ENCODE peak calls at places on chromosomes 2 and 18, in six cellular contexts. V, U, X, L, M and Y are unnamed samples.

GRCh38 chr2:3633982-3634630 is 23.9 kb upstream of the ALLC start:
- DNase-seq in V (no peak), U (no peak), X (no peak), L (no peak), M (no peak), Y (no peak)

GRCh38 chr2:130370490-130370889 is 14.6 kb downstream of the PTPN18 start:
- DNase-seq in V (no peak), U (no peak), X (no peak), L (no peak), M (no peak), Y (no peak)

GRCh38 chr2:146246734-146247523 is 1597.9 kb upstream of the ACVR2A start:
- DNase-seq in V (no peak), U (no peak), X (no peak), L (no peak), M (no peak), Y (no peak)

GRCh38 chr2:168655207-168655606 is 147.2 kb upstream of the NOSTRIN start:
- DNase-seq in V (no peak), U (no peak), X (no peak), L (no peak), M (no peak), Y (no peak)

GRCh38 chr2:43270930-43271615 is 44.7 kb upstream of the ZFP36L2 start:
- DNase-seq in V (no peak), U (no peak), X (no peak), L (no peak), M (no peak), Y (no peak)

GRCh38 chr2:5132281-5132680 is 559.9 kb upstream of the SOX11 start:
- DNase-seq in V (no peak), U (no peak), X (no peak), L (no peak), M (no peak), Y (no peak)

GRCh38 chr2:29250977-29251376 is 135.8 kb downstream of the CLIP4 start:
- DNase-seq in V (no peak), U (no peak), X (no peak), L (peak), M (no peak), Y (no peak)

GRCh38 chr2:208373460-208374089 is 33.0 kb upstream of the PTH2R start:
- DNase-seq in V (no peak), U (peak), X (no peak), L (no peak), M (peak), Y (no peak)

GRCh38 chr18:42281124-42281523 is 326.1 kb downstream of the PIK3C3 start:
- DNase-seq in V (no peak), U (no peak), X (no peak), L (no peak), M (no peak), Y (no peak)

GRCh38 chr2:127105656-127106456 is 1.1 kb downstream of the BIN1 start:
- DNase-seq in V (no peak), U (peak), X (no peak), L (no peak), M (peak), Y (no peak)

GRCh38 chr2:201990069-201990468 is 43.6 kb upstream of the FZD7 start:
- DNase-seq in V (no peak), U (no peak), X (no peak), L (no peak), M (no peak), Y (no peak)

GRCh38 chr18:65498605-65499004 is 252.2 kb upstream of the CDH7 start:
- DNase-seq in V (no peak), U (no peak), X (no peak), L (no peak), M (no peak), Y (no peak)

GRCh38 chr2:12205086-12205485 is 458.7 kb downstream of the LPIN1 start:
- DNase-seq in V (no peak), U (no peak), X (no peak), L (no peak), M (no peak), Y (no peak)

GRCh38 chr2:143399679-143400078 is 270.5 kb downstream of the ARHGAP15 start:
- DNase-seq in V (no peak), U (no peak), X (no peak), L (no peak), M (peak), Y (no peak)

GRCh38 chr18:8833480-8833879 is 128.1 kb downstream of the MTCL1 start:
- DNase-seq in V (no peak), U (no peak), X (no peak), L (no peak), M (no peak), Y (no peak)

GRCh38 chr2:240288087-240288521 is 147.4 kb upstream of the GPC1 start:
- DNase-seq in V (no peak), U (no peak), X (no peak), L (no peak), M (no peak), Y (no peak)

GRCh38 chr2:113175101-113175628 is 1.4 kb downstream of the PSD4 start:
- DNase-seq in V (no peak), U (no peak), X (peak), L (peak), M (no peak), Y (no peak)

GRCh38 chr18:31428211-31428610 is 19.3 kb upstream of the DSG3 start:
- DNase-seq in V (no peak), U (no peak), X (no peak), L (no peak), M (no peak), Y (no peak)

GRCh38 chr2:151043484-151043883 is 218.2 kb downstream of the RBM43 start:
- DNase-seq in V (peak), U (no peak), X (no peak), L (no peak), M (peak), Y (no peak)

GRCh38 chr18:22228930-22229329 is 59.5 kb downstream of the GATA6 start:
- DNase-seq in V (no peak), U (no peak), X (no peak), L (no peak), M (peak), Y (no peak)

GRCh38 chr2:160379399-160379798 is 114.2 kb downstream of the RBMS1 start:
- DNase-seq in V (no peak), U (no peak), X (no peak), L (no peak), M (peak), Y (no peak)

GRCh38 chr18:66495844-66496243 is 108.0 kb downstream of the CDH19 start:
- DNase-seq in V (no peak), U (peak), X (no peak), L (no peak), M (no peak), Y (peak)

GRCh38 chr2:107785756-107786155 is 40.9 kb upstream of the RGPD4 start:
- DNase-seq in V (no peak), U (no peak), X (no peak), L (no peak), M (peak), Y (no peak)

GRCh38 chr18:60372141-60372540 is 434 bp downstream of the MC4R start:
- DNase-seq in V (no peak), U (no peak), X (no peak), L (no peak), M (no peak), Y (no peak)

GRCh38 chr2:136935119-136935518 is 169.8 kb downstream of the THSD7B start:
- DNase-seq in V (no peak), U (no peak), X (no peak), L (no peak), M (no peak), Y (no peak)

GRCh38 chr18:7034924-7035323 is 82.7 kb downstream of the LAMA1 start:
- DNase-seq in V (no peak), U (no peak), X (no peak), L (no peak), M (no peak), Y (no peak)

GRCh38 chr2:237291138-237291792 is 122.7 kb downstream of the COL6A3 start:
- DNase-seq in V (peak), U (peak), X (no peak), L (no peak), M (peak), Y (peak)

GRCh38 chr2:96254592-96254991 is 11.2 kb downstream of the TMEM127 start:
- DNase-seq in V (no peak), U (no peak), X (no peak), L (no peak), M (no peak), Y (no peak)

GRCh38 chr2:88746929-88747490 is 55.5 kb downstream of the RPIA start:
- DNase-seq in V (no peak), U (no peak), X (no peak), L (no peak), M (no peak), Y (no peak)

GRCh38 chr2:22037274-22037673 is 913.5 kb downstream of the TDRD15 start:
- DNase-seq in V (no peak), U (peak), X (no peak), L (no peak), M (peak), Y (no peak)

GRCh38 chr2:42800981-42801380 is 8.6 kb upstream of the HAAO start:
- DNase-seq in V (no peak), U (no peak), X (no peak), L (no peak), M (no peak), Y (no peak)

GRCh38 chr2:187138240-187138639 is 289.3 kb upstream of the ZSWIM2 start:
- DNase-seq in V (peak), U (no peak), X (no peak), L (no peak), M (peak), Y (no peak)

GRCh38 chr18:12768622-12769021 is 65.8 kb downstream of the PSMG2 start:
- DNase-seq in V (peak), U (no peak), X (no peak), L (no peak), M (peak), Y (no peak)

GRCh38 chr18:76506395-76506794 is 11.4 kb upstream of the ZNF516 start:
- DNase-seq in V (no peak), U (no peak), X (no peak), L (no peak), M (no peak), Y (no peak)